ENCODE peak calls at places on chromosome 13, in eight cellular contexts. J is colonic mucosa, P is stomach, N is kidney, D is left lung, C is right cardiac atrium, Z is A549, L is endothelial cell of umbilical vein. G is an unnamed sample.

GRCh38 chr13:70756088-70756487 is 647.8 kb upstream of the KLHL1 start:
- DNase-seq in J (no peak), P (no peak), N (no peak), D (no peak), C (no peak), Z (no peak), L (no peak), G (no peak)

GRCh38 chr13:76677047-76677446 is 209.2 kb downstream of the KCTD12 start:
- DNase-seq in J (peak; percentile 20), P (no peak), N (no peak), D (peak; percentile 34), C (peak; percentile 84), Z (no peak), L (peak; percentile 34), G (peak; percentile 20)

GRCh38 chr13:111872475-111873150 is 194.3 kb upstream of the SOX1 start:
- DNase-seq in J (no peak), P (no peak), N (no peak), D (no peak), C (no peak), Z (no peak), L (no peak), G (no peak)

GRCh38 chr13:98386632-98387031 is 190.3 kb downstream of the STK24 start:
- DNase-seq in J (no peak), P (no peak), N (no peak), D (no peak), C (no peak), Z (no peak), L (no peak), G (no peak)

GRCh38 chr13:31733709-31734108 is 5.6 kb upstream of the RXFP2 start:
- DNase-seq in J (no peak), P (no peak), N (no peak), D (no peak), C (no peak), Z (no peak), L (no peak), G (no peak)

GRCh38 chr13:41497436-41497835 is 40.1 kb downstream of the RGCC start:
- DNase-seq in J (no peak), P (no peak), N (no peak), D (no peak), C (no peak), Z (no peak), L (no peak), G (no peak)

GRCh38 chr13:85828094-85828684 is 29.0 kb upstream of the SLITRK6 start:
- DNase-seq in J (no peak), P (no peak), N (no peak), D (no peak), C (no peak), Z (peak; percentile 1), L (peak; percentile 4), G (no peak)

GRCh38 chr13:76791290-76791664 is 94.9 kb downstream of the KCTD12 start:
- DNase-seq in J (no peak), P (no peak), N (no peak), D (no peak), C (no peak), Z (no peak), L (no peak), G (no peak)

GRCh38 chr13:93227906-93228801 is 1.5 kb downstream of the GPC6 start:
- DNase-seq in J (peak; percentile 34), P (peak; percentile 28), N (peak; percentile 80), D (peak; percentile 52), C (peak; percentile 81), Z (no peak), L (no peak), G (peak; percentile 23)

GRCh38 chr13:98374750-98375149 is 197.7 kb upstream of the RNF113B start:
- DNase-seq in J (no peak), P (no peak), N (no peak), D (no peak), C (no peak), Z (no peak), L (no peak), G (no peak)

GRCh38 chr13:46622013-46622917 is 69.3 kb downstream of the LRCH1 start:
- DNase-seq in J (no peak), P (no peak), N (no peak), D (no peak), C (no peak), Z (no peak), L (no peak), G (no peak)

GRCh38 chr13:70668983-70669382 is 560.7 kb upstream of the KLHL1 start:
- DNase-seq in J (no peak), P (no peak), N (no peak), D (no peak), C (no peak), Z (no peak), L (peak; percentile 70), G (no peak)

GRCh38 chr13:52067237-52067636 is 42.7 kb downstream of the UTP14C start:
- DNase-seq in J (no peak), P (no peak), N (no peak), D (no peak), C (no peak), Z (no peak), L (no peak), G (no peak)

GRCh38 chr13:52850396-52851152 is 2.1 kb upstream of the PCDH8 start:
- DNase-seq in J (peak; percentile 79), P (peak; percentile 63), N (peak; percentile 89), D (peak; percentile 61), C (peak; percentile 88), Z (peak; percentile 38), L (peak; percentile 20), G (peak; percentile 70)

GRCh38 chr13:108597943-108598342 is 31.5 kb upstream of the MYO16 start:
- DNase-seq in J (no peak), P (no peak), N (no peak), D (no peak), C (no peak), Z (no peak), L (no peak), G (no peak)

GRCh38 chr13:71813187-71813586 is 53.8 kb downstream of the DACH1 start:
- DNase-seq in J (no peak), P (no peak), N (no peak), D (no peak), C (no peak), Z (no peak), L (no peak), G (no peak)

GRCh38 chr13:75760182-75760981 is 124.3 kb downstream of the LMO7 start:
- DNase-seq in J (peak; percentile 81), P (peak; percentile 85), N (peak; percentile 33), D (peak; percentile 70), C (no peak), Z (peak; percentile 50), L (peak; percentile 54), G (no peak)

GRCh38 chr13:84393981-84394625 is 511.8 kb upstream of the SLITRK1 start:
- DNase-seq in J (no peak), P (no peak), N (no peak), D (no peak), C (no peak), Z (no peak), L (no peak), G (no peak)

GRCh38 chr13:77331421-77331820 is 4.5 kb upstream of the MYCBP2 start:
- DNase-seq in J (no peak), P (no peak), N (no peak), D (no peak), C (no peak), Z (no peak), L (no peak), G (no peak)

GRCh38 chr13:99955747-99956472 is 15.7 kb downstream of the ZIC5 start:
- DNase-seq in J (no peak), P (no peak), N (no peak), D (no peak), C (no peak), Z (no peak), L (no peak), G (no peak)

GRCh38 chr13:49858183-49858856 is 65.8 kb upstream of the KPNA3 start:
- DNase-seq in J (no peak), P (no peak), N (no peak), D (no peak), C (no peak), Z (peak; percentile 67), L (no peak), G (no peak)

DNA sequence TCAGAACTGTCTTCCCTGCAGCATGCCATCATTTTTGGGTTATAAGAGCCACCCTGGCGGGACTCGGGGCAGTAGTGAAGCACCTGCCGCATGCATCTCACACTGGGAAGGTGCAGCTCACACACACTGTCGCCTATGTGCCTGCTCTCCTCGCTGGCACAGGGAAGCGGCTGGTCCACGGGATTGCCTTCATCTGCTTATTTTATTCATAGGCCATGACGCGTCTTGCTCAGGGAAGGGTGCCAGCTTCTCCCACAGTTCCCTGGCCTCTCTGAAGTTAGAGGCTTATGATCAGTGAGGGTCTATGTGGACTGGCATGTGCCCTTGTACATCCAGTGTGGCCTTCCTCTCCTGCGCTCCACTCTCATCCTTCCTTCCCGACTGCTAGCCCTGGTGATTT is 150.0 kb downstream of the KLF12 start:
- DNase-seq in J (no peak), P (no peak), N (no peak), D (no peak), C (no peak), Z (no peak), L (no peak), G (peak; percentile 51)
- H3K4me1 ChIP-seq in J (no peaks in the 10 kb centered on the region), P (no peaks in the 10 kb centered on the region), N (no peaks in the 10 kb centered on the region), D (no peaks in the 10 kb centered on the region), C (peaks cover 9% of the 10 kb centered on the region), Z (no peaks in the 10 kb centered on the region), L (no peaks in the 10 kb centered on the region), G (peaks cover 69% of the 10 kb centered on the region)

GRCh38 chr13:97266734-97267417 is 44.7 kb downstream of the MBNL2 start:
- DNase-seq in J (no peak), P (no peak), N (no peak), D (no peak), C (no peak), Z (no peak), L (no peak), G (no peak)
- H3K4me3 ChIP-seq in J (no peak overlapping the region), P (no peak overlapping the region), N (no peak overlapping the region), D (no peak overlapping the region), C (no peak overlapping the region), Z (no peak overlapping the region), L (no peak overlapping the region), G (no peak overlapping the region)

DNA sequence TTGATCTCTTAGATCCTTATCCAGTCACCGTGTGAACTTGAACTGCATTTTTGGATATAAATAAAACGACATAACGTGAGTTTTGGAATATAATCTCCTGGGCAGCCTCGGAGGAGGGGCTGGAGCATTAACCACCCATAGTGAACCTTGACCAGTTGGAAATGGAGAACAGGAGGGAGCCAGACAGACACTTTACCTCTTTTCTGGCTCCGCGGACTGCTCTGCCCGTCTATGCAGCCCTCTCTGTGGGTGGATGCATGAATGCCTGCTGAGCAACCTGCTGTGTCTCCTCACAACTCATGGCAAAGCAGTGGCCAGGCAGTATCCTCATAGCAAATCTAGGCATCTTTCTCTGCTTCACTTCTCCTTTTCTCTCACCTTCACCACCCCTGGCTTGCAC is 10.5 kb upstream of the COG3 start:
- DNase-seq in J (no peak), P (no peak), N (no peak), D (no peak), C (no peak), Z (no peak), L (no peak), G (no peak)
- H3K4me1 ChIP-seq in J (no peaks in the 10 kb centered on the region), P (no peaks in the 10 kb centered on the region), N (no peaks in the 10 kb centered on the region), D (no peaks in the 10 kb centered on the region), C (no peaks in the 10 kb centered on the region), Z (no peaks in the 10 kb centered on the region), L (no peaks in the 10 kb centered on the region), G (no peaks in the 10 kb centered on the region)

DNA sequence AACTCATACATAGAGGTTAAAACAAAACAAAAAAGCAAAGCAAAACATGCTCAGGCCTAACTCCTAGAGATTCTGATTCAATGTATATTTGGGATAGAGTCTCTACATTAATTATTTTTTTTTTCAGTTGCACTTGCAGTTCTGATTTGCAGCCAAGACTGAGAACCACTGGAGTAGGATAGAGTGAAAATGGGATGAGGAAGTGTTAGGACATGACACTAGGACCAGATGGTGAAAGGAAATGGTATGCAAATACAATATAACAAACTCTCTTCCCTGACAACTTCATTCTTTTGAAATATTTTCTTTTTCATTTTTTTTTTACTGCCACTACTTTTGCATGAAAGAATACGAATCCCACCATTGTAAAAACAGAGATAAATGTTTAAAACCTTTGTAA is 1.8 kb downstream of the CCDC122 start:
- DNase-seq in J (no peak), P (no peak), N (no peak), D (no peak), C (no peak), Z (no peak), L (no peak), G (no peak)
- H3K4me3 ChIP-seq in J (no peak overlapping the region), P (no peak overlapping the region), N (no peak overlapping the region), D (no peak overlapping the region), C (no peak overlapping the region), Z (no peak overlapping the region), L (no peak overlapping the region), G (no peak overlapping the region)

G was measured in heart right ventricle.